ENCODE peak calls at places on chromosomes 11 and 22, in ten cellular contexts. One of them, this sample, is unnamed.
A peak's percentile ranks its signal among the peaks of the same experiment; 100 is the strongest.

GRCh38 chr11:85407648-85408047 is 219.5 kb downstream of the DLG2 start:
- DNase-seq in SJSA1: no peak
- DNase-seq in thoracic aorta: no peak
- DNase-seq in neuronal stem cell: no peak
- DNase-seq in PC-9: no peak
- DNase-seq in cardiac muscle cell: peak; percentile 73
- DNase-seq in colonic mucosa: no peak
- DNase-seq in IMR-90: no peak
- DNase-seq in A673: no peak
- DNase-seq in ovary: no peak
- DNase-seq in this sample: no peak

GRCh38 chr11:19890308-19890707 is 177.7 kb downstream of the NAV2 start:
- DNase-seq in cardiac muscle cell: no peak
- DNase-seq in ovary: no peak
- DNase-seq in A673: peak; percentile 19
- DNase-seq in thoracic aorta: no peak
- DNase-seq in SJSA1: peak; percentile 35
- DNase-seq in colonic mucosa: no peak
- DNase-seq in IMR-90: peak; percentile 88
- DNase-seq in PC-9: peak; percentile 46
- DNase-seq in neuronal stem cell: no peak
- DNase-seq in this sample: no peak

GRCh38 chr11:74412733-74413359 is 14.6 kb upstream of the PGM2L1 start:
- DNase-seq in neuronal stem cell: no peak
- DNase-seq in thoracic aorta: no peak
- DNase-seq in colonic mucosa: no peak
- DNase-seq in ovary: no peak
- DNase-seq in cardiac muscle cell: no peak
- DNase-seq in SJSA1: no peak
- DNase-seq in PC-9: no peak
- DNase-seq in IMR-90: no peak
- DNase-seq in A673: no peak
- DNase-seq in this sample: no peak

GRCh38 chr11:14065153-14065552 is 102.6 kb downstream of the SPON1 start:
- DNase-seq in A673: peak; percentile 12
- DNase-seq in SJSA1: no peak
- DNase-seq in IMR-90: no peak
- DNase-seq in cardiac muscle cell: no peak
- DNase-seq in PC-9: no peak
- DNase-seq in ovary: no peak
- DNase-seq in neuronal stem cell: no peak
- DNase-seq in thoracic aorta: no peak
- DNase-seq in colonic mucosa: peak; percentile 54
- DNase-seq in this sample: peak; percentile 78

GRCh38 chr22:42714308-42714707 is 6.4 kb downstream of the A4GALT start:
- DNase-seq in A673: no peak
- DNase-seq in ovary: no peak
- DNase-seq in IMR-90: no peak
- DNase-seq in SJSA1: no peak
- DNase-seq in neuronal stem cell: no peak
- DNase-seq in colonic mucosa: no peak
- DNase-seq in cardiac muscle cell: no peak
- DNase-seq in thoracic aorta: no peak
- DNase-seq in PC-9: no peak
- DNase-seq in this sample: no peak

GRCh38 chr11:119727523-119728081 is 1.4 kb downstream of the NECTIN1 start:
- DNase-seq in PC-9: peak; percentile 38
- DNase-seq in A673: peak; percentile 29
- DNase-seq in thoracic aorta: no peak
- DNase-seq in neuronal stem cell: peak; percentile 88
- DNase-seq in ovary: peak; percentile 24
- DNase-seq in colonic mucosa: peak; percentile 67
- DNase-seq in cardiac muscle cell: peak; percentile 43
- DNase-seq in SJSA1: no peak
- DNase-seq in IMR-90: no peak
- DNase-seq in this sample: peak; percentile 61

GRCh38 chr11:69291459-69292110 is 2.4 kb upstream of the MYEOV start:
- DNase-seq in cardiac muscle cell: no peak
- DNase-seq in neuronal stem cell: no peak
- DNase-seq in A673: no peak
- DNase-seq in PC-9: no peak
- DNase-seq in colonic mucosa: no peak
- DNase-seq in ovary: no peak
- DNase-seq in IMR-90: no peak
- DNase-seq in SJSA1: no peak
- DNase-seq in thoracic aorta: no peak
- DNase-seq in this sample: no peak

GRCh38 chr22:43288807-43289417 is 54.3 kb downstream of the SCUBE1 start:
- DNase-seq in ovary: no peak
- DNase-seq in neuronal stem cell: no peak
- DNase-seq in SJSA1: no peak
- DNase-seq in thoracic aorta: no peak
- DNase-seq in IMR-90: no peak
- DNase-seq in PC-9: no peak
- DNase-seq in cardiac muscle cell: no peak
- DNase-seq in A673: no peak
- DNase-seq in colonic mucosa: no peak
- DNase-seq in this sample: no peak

GRCh38 chr11:36109850-36110606 is 166.2 kb downstream of the LDLRAD3 start:
- DNase-seq in cardiac muscle cell: no peak
- DNase-seq in ovary: no peak
- DNase-seq in SJSA1: no peak
- DNase-seq in PC-9: no peak
- DNase-seq in IMR-90: no peak
- DNase-seq in thoracic aorta: no peak
- DNase-seq in neuronal stem cell: peak; percentile 76
- DNase-seq in colonic mucosa: no peak
- DNase-seq in A673: no peak
- DNase-seq in this sample: no peak

GRCh38 chr22:35582218-35582860 is 34.8 kb downstream of the MB start:
- DNase-seq in SJSA1: no peak
- DNase-seq in thoracic aorta: no peak
- DNase-seq in IMR-90: peak; percentile 68
- DNase-seq in neuronal stem cell: no peak
- DNase-seq in A673: no peak
- DNase-seq in colonic mucosa: no peak
- DNase-seq in ovary: no peak
- DNase-seq in cardiac muscle cell: no peak
- DNase-seq in PC-9: no peak
- DNase-seq in this sample: no peak

GRCh38 chr11:130523609-130524008 is 75.2 kb downstream of the ADAMTS15 start:
- DNase-seq in cardiac muscle cell: no peak
- DNase-seq in A673: no peak
- DNase-seq in ovary: no peak
- DNase-seq in thoracic aorta: no peak
- DNase-seq in IMR-90: peak; percentile 97
- DNase-seq in colonic mucosa: no peak
- DNase-seq in SJSA1: peak; percentile 53
- DNase-seq in neuronal stem cell: no peak
- DNase-seq in PC-9: no peak
- DNase-seq in this sample: no peak

DNA sequence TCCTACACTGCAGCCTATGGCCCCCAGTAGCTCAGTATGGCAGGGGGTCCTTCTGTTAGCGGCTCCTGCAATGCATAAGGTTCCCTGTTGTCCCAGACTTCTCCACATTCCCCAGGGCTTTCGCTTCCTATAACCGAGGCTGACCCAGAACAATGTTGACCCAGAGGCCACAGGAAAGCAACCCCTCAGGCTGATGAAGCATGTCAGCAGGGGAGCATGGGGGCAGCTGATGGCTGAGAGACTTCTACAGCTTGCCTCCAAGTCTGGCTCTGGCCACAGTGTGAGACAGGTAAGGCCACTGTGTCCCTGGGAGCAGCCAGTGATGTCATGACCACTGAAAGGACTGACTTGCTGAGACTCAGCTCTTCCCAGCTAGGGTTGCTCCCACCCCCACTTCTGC is 12.5 kb upstream of the PPFIBP2 start:
- DNase-seq in colonic mucosa: no peak
- DNase-seq in A673: no peak
- DNase-seq in SJSA1: no peak
- DNase-seq in PC-9: no peak
- DNase-seq in IMR-90: no peak
- DNase-seq in thoracic aorta: no peak
- DNase-seq in neuronal stem cell: no peak
- DNase-seq in ovary: no peak
- DNase-seq in cardiac muscle cell: no peak
- DNase-seq in this sample: no peak
- H3K4me1 ChIP-seq in colonic mucosa: no peaks in the 10 kb centered on the region
- H3K4me1 ChIP-seq in A673: no peaks in the 10 kb centered on the region
- H3K4me1 ChIP-seq in SJSA1: no peaks in the 10 kb centered on the region
- H3K4me1 ChIP-seq in PC-9: no peaks in the 10 kb centered on the region
- H3K4me1 ChIP-seq in IMR-90: no peaks in the 10 kb centered on the region
- H3K4me1 ChIP-seq in thoracic aorta: no peaks in the 10 kb centered on the region
- H3K4me1 ChIP-seq in neuronal stem cell: no peaks in the 10 kb centered on the region
- H3K4me1 ChIP-seq in ovary: no peaks in the 10 kb centered on the region
- H3K4me1 ChIP-seq in cardiac muscle cell: no peaks in the 10 kb centered on the region
- H3K4me1 ChIP-seq in this sample: no peaks in the 10 kb centered on the region

GRCh38 chr11:47577460-47578041 is 1.2 kb downstream of the KBTBD4 start:
- DNase-seq in SJSA1: no peak
- DNase-seq in neuronal stem cell: no peak
- DNase-seq in cardiac muscle cell: no peak
- DNase-seq in colonic mucosa: no peak
- DNase-seq in A673: no peak
- DNase-seq in thoracic aorta: no peak
- DNase-seq in IMR-90: no peak
- DNase-seq in PC-9: no peak
- DNase-seq in ovary: no peak
- DNase-seq in this sample: no peak
- H3K4me3 ChIP-seq in SJSA1: peak overlapping the region; percentile 83
- H3K4me3 ChIP-seq in neuronal stem cell: peak overlapping the region; percentile 89
- H3K4me3 ChIP-seq in cardiac muscle cell: no peak overlapping the region
- H3K4me3 ChIP-seq in colonic mucosa: no peak overlapping the region
- H3K4me3 ChIP-seq in A673: peak overlapping the region; percentile 69
- H3K4me3 ChIP-seq in thoracic aorta: peak overlapping the region; percentile 89
- H3K4me3 ChIP-seq in IMR-90: peak overlapping the region; percentile 54
- H3K4me3 ChIP-seq in PC-9: peak overlapping the region; percentile 80
- H3K4me3 ChIP-seq in ovary: no peak overlapping the region
- H3K4me3 ChIP-seq in this sample: no peak overlapping the region

GRCh38 chr11:118606157-118606843 is 1.1 kb upstream of the PHLDB1 start:
- DNase-seq in IMR-90: no peak
- DNase-seq in PC-9: no peak
- DNase-seq in thoracic aorta: no peak
- DNase-seq in neuronal stem cell: no peak
- DNase-seq in cardiac muscle cell: no peak
- DNase-seq in A673: no peak
- DNase-seq in SJSA1: no peak
- DNase-seq in colonic mucosa: no peak
- DNase-seq in ovary: peak; percentile 44
- DNase-seq in this sample: no peak
- H3K27ac ChIP-seq in IMR-90: peak overlapping the region; percentile 57
- H3K27ac ChIP-seq in PC-9: no peak overlapping the region
- H3K27ac ChIP-seq in thoracic aorta: peak overlapping the region; percentile 84
- H3K27ac ChIP-seq in neuronal stem cell: no peak overlapping the region
- H3K27ac ChIP-seq in cardiac muscle cell: no peak overlapping the region
- H3K27ac ChIP-seq in A673: peak overlapping the region; percentile 74
- H3K27ac ChIP-seq in SJSA1: no peak overlapping the region
- H3K27ac ChIP-seq in colonic mucosa: peak overlapping the region; percentile 34
- H3K27ac ChIP-seq in ovary: peak overlapping the region; percentile 87
- H3K27ac ChIP-seq in this sample: peak overlapping the region; percentile 81

GRCh38 chr11:67356867-67357561 is 3.7 kb upstream of the POLD4 start:
- DNase-seq in colonic mucosa: peak; percentile 85
- DNase-seq in thoracic aorta: no peak
- DNase-seq in IMR-90: peak; percentile 80
- DNase-seq in cardiac muscle cell: peak; percentile 83
- DNase-seq in A673: peak; percentile 88
- DNase-seq in PC-9: peak; percentile 79
- DNase-seq in neuronal stem cell: peak; percentile 77
- DNase-seq in SJSA1: peak; percentile 91
- DNase-seq in ovary: no peak
- DNase-seq in this sample: peak; percentile 88
- H3K4me1 ChIP-seq in colonic mucosa: peaks cover 31% of the 10 kb centered on the region
- H3K4me1 ChIP-seq in thoracic aorta: peaks cover 52% of the 10 kb centered on the region
- H3K4me1 ChIP-seq in IMR-90: peaks cover 37% of the 10 kb centered on the region
- H3K4me1 ChIP-seq in cardiac muscle cell: peaks cover 10% of the 10 kb centered on the region
- H3K4me1 ChIP-seq in A673: peaks cover 21% of the 10 kb centered on the region
- H3K4me1 ChIP-seq in PC-9: peaks cover 64% of the 10 kb centered on the region
- H3K4me1 ChIP-seq in neuronal stem cell: peaks cover 23% of the 10 kb centered on the region
- H3K4me1 ChIP-seq in SJSA1: peaks cover 58% of the 10 kb centered on the region
- H3K4me1 ChIP-seq in ovary: peaks cover 14% of the 10 kb centered on the region
- H3K4me1 ChIP-seq in this sample: peaks cover 4% of the 10 kb centered on the region

DNA sequence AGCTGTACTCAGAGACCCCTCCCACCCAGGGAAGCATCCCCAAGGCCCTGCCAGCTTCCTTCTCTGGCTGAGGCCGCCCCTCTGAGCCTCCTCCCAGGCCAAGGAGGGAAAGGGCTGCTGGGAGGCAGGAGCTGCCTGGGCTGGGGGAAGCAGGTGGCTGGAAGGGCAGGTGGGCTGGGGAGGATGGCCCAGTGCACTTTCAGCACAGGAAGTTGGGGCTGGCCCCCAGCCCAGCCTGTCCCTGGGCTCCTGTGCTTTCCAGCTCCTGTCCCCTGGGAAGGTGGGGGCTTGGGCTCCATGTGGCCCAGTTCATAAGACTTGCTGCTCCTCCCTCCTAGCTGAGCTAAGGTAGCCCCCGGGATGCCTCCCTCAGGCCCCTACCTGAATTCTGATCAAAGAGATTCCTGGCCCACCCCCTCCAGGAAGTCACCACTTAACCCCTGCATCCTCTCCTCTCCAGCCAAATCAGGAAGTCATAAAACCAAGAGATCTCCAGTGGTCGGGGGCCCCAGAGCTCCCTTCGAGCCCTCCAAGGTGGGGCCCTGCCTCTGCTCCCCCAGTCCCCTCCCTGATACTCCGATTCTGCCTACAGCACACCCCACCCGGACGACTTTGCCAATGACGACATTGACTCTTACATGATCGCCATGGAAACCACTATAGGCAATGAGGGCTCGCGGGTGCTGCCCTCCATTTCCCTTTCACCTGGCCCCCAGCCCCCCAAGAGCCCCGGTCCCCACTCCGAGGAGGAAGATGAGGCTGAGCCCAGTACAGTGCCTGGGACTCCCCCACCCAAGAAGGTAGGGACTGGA is 4.9 kb downstream of the PPP1CA start:
- DNase-seq in SJSA1: no peak
- DNase-seq in neuronal stem cell: no peak
- DNase-seq in IMR-90: no peak
- DNase-seq in thoracic aorta: no peak
- DNase-seq in colonic mucosa: no peak
- DNase-seq in ovary: no peak
- DNase-seq in cardiac muscle cell: no peak
- DNase-seq in A673: no peak
- DNase-seq in PC-9: no peak
- DNase-seq in this sample: no peak
- H3K4me3 ChIP-seq in SJSA1: no peak overlapping the region
- H3K4me3 ChIP-seq in neuronal stem cell: no peak overlapping the region
- H3K4me3 ChIP-seq in IMR-90: no peak overlapping the region
- H3K4me3 ChIP-seq in thoracic aorta: no peak overlapping the region
- H3K4me3 ChIP-seq in colonic mucosa: no peak overlapping the region
- H3K4me3 ChIP-seq in ovary: no peak overlapping the region
- H3K4me3 ChIP-seq in cardiac muscle cell: no peak overlapping the region
- H3K4me3 ChIP-seq in A673: no peak overlapping the region
- H3K4me3 ChIP-seq in PC-9: no peak overlapping the region
- H3K4me3 ChIP-seq in this sample: no peak overlapping the region